ENCODE peak calls at places on chromosomes 12 and 14, in four cellular contexts. One of them, this sample, is unnamed.

GRCh38 chr12:57089259-57090245 is 638 bp downstream of the NAB2 start:
- DNase-seq in A549: no peak
- DNase-seq in ovary: peak; percentile 87
- DNase-seq in sigmoid colon: peak; percentile 92
- DNase-seq in this sample: peak; percentile 87

GRCh38 chr12:62802981-62803380 is 132.0 kb downstream of the PPM1H start:
- DNase-seq in A549: no peak
- DNase-seq in ovary: no peak
- DNase-seq in sigmoid colon: no peak
- DNase-seq in this sample: no peak

GRCh38 chr12:50971946-50972345 is 19.6 kb downstream of the HIGD1C start:
- DNase-seq in A549: no peak
- DNase-seq in ovary: no peak
- DNase-seq in sigmoid colon: no peak
- DNase-seq in this sample: no peak

GRCh38 chr12:76083246-76083735 is 1.2 kb downstream of the NAP1L1 start:
- DNase-seq in A549: no peak
- DNase-seq in ovary: no peak
- DNase-seq in sigmoid colon: no peak
- DNase-seq in this sample: no peak

GRCh38 chr12:55849616-55850015 is 6.9 kb upstream of the MMP19 start:
- DNase-seq in A549: no peak
- DNase-seq in ovary: no peak
- DNase-seq in sigmoid colon: no peak
- DNase-seq in this sample: no peak

GRCh38 chr14:104422301-104423223 is 157.0 kb upstream of the C14orf180 start:
- DNase-seq in A549: no peak
- DNase-seq in ovary: no peak
- DNase-seq in sigmoid colon: peak; percentile 73
- DNase-seq in this sample: no peak

GRCh38 chr14:96059519-96060135 is 20.5 kb downstream of the C14orf132 start:
- DNase-seq in A549: no peak
- DNase-seq in ovary: peak; percentile 5
- DNase-seq in sigmoid colon: no peak
- DNase-seq in this sample: no peak

GRCh38 chr12:110073049-110073831 is 24.9 kb upstream of the C12orf76 start:
- DNase-seq in A549: no peak
- DNase-seq in ovary: no peak
- DNase-seq in sigmoid colon: peak; percentile 84
- DNase-seq in this sample: peak; percentile 39

GRCh38 chr12:110330544-110330943 is 49.5 kb downstream of the ATP2A2 start:
- DNase-seq in A549: no peak
- DNase-seq in ovary: no peak
- DNase-seq in sigmoid colon: no peak
- DNase-seq in this sample: no peak

GRCh38 chr12:51819851-51820720 is 28.4 kb downstream of the FIGNL2 start:
- DNase-seq in A549: peak; percentile 67
- DNase-seq in ovary: no peak
- DNase-seq in sigmoid colon: no peak
- DNase-seq in this sample: no peak

GRCh38 chr14:68787235-68787727 is 5.6 kb downstream of the ZFP36L1 start:
- DNase-seq in A549: no peak
- DNase-seq in ovary: peak; percentile 70
- DNase-seq in sigmoid colon: peak; percentile 85
- DNase-seq in this sample: no peak

GRCh38 chr12:55965941-55966407 is at the start of gene PMEL:
- DNase-seq in A549: no peak
- DNase-seq in ovary: no peak
- DNase-seq in sigmoid colon: peak; percentile 40
- DNase-seq in this sample: no peak

GRCh38 chr12:25995906-25996305 is 37.4 kb downstream of the RASSF8 start:
- DNase-seq in A549: no peak
- DNase-seq in ovary: no peak
- DNase-seq in sigmoid colon: no peak
- DNase-seq in this sample: no peak

GRCh38 chr12:108642899-108643654 is 9.4 kb upstream of the SELPLG start:
- DNase-seq in A549: no peak
- DNase-seq in ovary: no peak
- DNase-seq in sigmoid colon: no peak
- DNase-seq in this sample: no peak

GRCh38 chr12:108641446-108642268 is 8.0 kb upstream of the SELPLG start:
- DNase-seq in A549: no peak
- DNase-seq in ovary: peak; percentile 36
- DNase-seq in sigmoid colon: no peak
- DNase-seq in this sample: no peak

GRCh38 chr12:108638997-108639822 is 5.5 kb upstream of the SELPLG start:
- DNase-seq in A549: no peak
- DNase-seq in ovary: peak; percentile 16
- DNase-seq in sigmoid colon: no peak
- DNase-seq in this sample: no peak

GRCh38 chr12:108642269-108642870 is 8.7 kb upstream of the SELPLG start:
- DNase-seq in A549: no peak
- DNase-seq in ovary: peak; percentile 15
- DNase-seq in sigmoid colon: no peak
- DNase-seq in this sample: no peak

GRCh38 chr12:108640802-108641445 is 7.2 kb upstream of the SELPLG start:
- DNase-seq in A549: no peak
- DNase-seq in ovary: peak; percentile 59
- DNase-seq in sigmoid colon: peak; percentile 82
- DNase-seq in this sample: no peak
- TF ChIP-seq EP300 in A549: no peak
- TF ChIP-seq EP300 in ovary: no peak
- TF ChIP-seq EP300 in sigmoid colon: no peak
- TF ChIP-seq EP300 in this sample: no peak

GRCh38 chr12:21678959-21679358 is 21.3 kb upstream of the LDHB start:
- DNase-seq in A549: no peak
- DNase-seq in ovary: no peak
- DNase-seq in sigmoid colon: no peak
- DNase-seq in this sample: no peak
- TF ChIP-seq EP300 in A549: no peak
- TF ChIP-seq EP300 in ovary: no peak
- TF ChIP-seq EP300 in sigmoid colon: no peak
- TF ChIP-seq EP300 in this sample: no peak

GRCh38 chr14:89165810-89166209 is 251.2 kb downstream of the FOXN3 start:
- DNase-seq in A549: no peak
- DNase-seq in ovary: no peak
- DNase-seq in sigmoid colon: no peak
- DNase-seq in this sample: no peak

GRCh38 chr14:89165189-89165809 is 251.7 kb downstream of the FOXN3 start:
- DNase-seq in A549: no peak
- DNase-seq in ovary: no peak
- DNase-seq in sigmoid colon: no peak
- DNase-seq in this sample: no peak

GRCh38 chr14:89164168-89165074 is 252.6 kb downstream of the FOXN3 start:
- DNase-seq in A549: no peak
- DNase-seq in ovary: no peak
- DNase-seq in sigmoid colon: no peak
- DNase-seq in this sample: no peak

GRCh38 chr14:89162586-89162985 is 254.4 kb downstream of the FOXN3 start:
- DNase-seq in A549: no peak
- DNase-seq in ovary: no peak
- DNase-seq in sigmoid colon: no peak
- DNase-seq in this sample: peak; percentile 61

GRCh38 chr14:89163237-89163636 is 253.8 kb downstream of the FOXN3 start:
- DNase-seq in A549: no peak
- DNase-seq in ovary: no peak
- DNase-seq in sigmoid colon: no peak
- DNase-seq in this sample: no peak
- TF ChIP-seq EP300 in A549: no peak
- TF ChIP-seq EP300 in ovary: no peak
- TF ChIP-seq EP300 in sigmoid colon: no peak
- TF ChIP-seq EP300 in this sample: no peak

GRCh38 chr14:32509632-32510187 is 180.6 kb downstream of the AKAP6 start:
- DNase-seq in A549: peak; percentile 15
- DNase-seq in ovary: peak; percentile 42
- DNase-seq in sigmoid colon: peak; percentile 83
- DNase-seq in this sample: no peak
- TF ChIP-seq EP300 in A549: peak; percentile 54
- TF ChIP-seq EP300 in ovary: no peak
- TF ChIP-seq EP300 in sigmoid colon: peak; percentile 80
- TF ChIP-seq EP300 in this sample: no peak

This sample was measured in upper lobe of left lung.